ENCODE peak calls at places on chromosomes 6 and 20, in four cellular contexts. One of them, this sample, is unnamed.

GRCh38 chr6:45092135-45092534 is 236.0 kb upstream of the RUNX2 start:
- DNase-seq in esophagus squamous epithelium: no peak
- DNase-seq in kidney: no peak
- DNase-seq in AG04449: no peak
- DNase-seq in this sample: no peak

GRCh38 chr6:12898603-12899002 is 182.0 kb downstream of the PHACTR1 start:
- DNase-seq in AG04449: no peak
- DNase-seq in esophagus squamous epithelium: no peak
- DNase-seq in kidney: no peak
- DNase-seq in this sample: no peak

GRCh38 chr20:47256665-47257236 is 99.7 kb downstream of the ZMYND8 start:
- DNase-seq in AG04449: no peak
- DNase-seq in esophagus squamous epithelium: no peak
- DNase-seq in kidney: no peak
- DNase-seq in this sample: no peak

GRCh38 chr20:1569417-1569861 is 11.9 kb upstream of the SIRPD start:
- DNase-seq in AG04449: no peak
- DNase-seq in esophagus squamous epithelium: no peak
- DNase-seq in kidney: no peak
- DNase-seq in this sample: no peak

GRCh38 chr6:43825187-43826115 is 55.4 kb downstream of the VEGFA start:
- DNase-seq in kidney: no peak
- DNase-seq in esophagus squamous epithelium: no peak
- DNase-seq in AG04449: no peak
- DNase-seq in this sample: no peak

GRCh38 chr20:1533059-1533458 is 24.4 kb downstream of the SIRPD start:
- DNase-seq in esophagus squamous epithelium: no peak
- DNase-seq in AG04449: no peak
- DNase-seq in kidney: no peak
- DNase-seq in this sample: no peak

GRCh38 chr6:27608916-27609883 is 136.3 kb upstream of the ZNF184 start:
- DNase-seq in esophagus squamous epithelium: no peak
- DNase-seq in AG04449: no peak
- DNase-seq in kidney: no peak
- DNase-seq in this sample: no peak

GRCh38 chr20:51488331-51488730 is 54.2 kb downstream of the NFATC2 start:
- DNase-seq in esophagus squamous epithelium: no peak
- DNase-seq in AG04449: no peak
- DNase-seq in kidney: no peak
- DNase-seq in this sample: no peak

GRCh38 chr6:150273457-150274309 is 95.1 kb upstream of the IYD start:
- DNase-seq in AG04449: no peak
- DNase-seq in kidney: no peak
- DNase-seq in esophagus squamous epithelium: no peak
- DNase-seq in this sample: no peak

GRCh38 chr6:17202526-17202925 is 78.6 kb upstream of the RBM24 start:
- DNase-seq in esophagus squamous epithelium: no peak
- DNase-seq in AG04449: no peak
- DNase-seq in kidney: no peak
- DNase-seq in this sample: no peak

GRCh38 chr20:45157977-45158376 is 16.7 kb upstream of the PI3 start:
- DNase-seq in esophagus squamous epithelium: no peak
- DNase-seq in kidney: no peak
- DNase-seq in AG04449: peak
- DNase-seq in this sample: no peak

GRCh38 chr20:38141889-38142494 is 23.1 kb downstream of the TGM2 start:
- DNase-seq in esophagus squamous epithelium: no peak
- DNase-seq in AG04449: no peak
- DNase-seq in kidney: peak
- DNase-seq in this sample: no peak

GRCh38 chr6:2378891-2379652 is 133.7 kb upstream of the GMDS start:
- DNase-seq in AG04449: no peak
- DNase-seq in kidney: no peak
- DNase-seq in esophagus squamous epithelium: no peak
- DNase-seq in this sample: no peak

GRCh38 chr6:77466055-77467028 is 3.1 kb upstream of the HTR1B start:
- DNase-seq in kidney: peak
- DNase-seq in esophagus squamous epithelium: no peak
- DNase-seq in AG04449: no peak
- DNase-seq in this sample: no peak

GRCh38 chr6:41097467-41098090 is 24.8 kb downstream of the NFYA start:
- DNase-seq in AG04449: peak
- DNase-seq in kidney: no peak
- DNase-seq in esophagus squamous epithelium: no peak
- DNase-seq in this sample: no peak

GRCh38 chr6:144744720-144745119 is 459.6 kb downstream of the UTRN start:
- DNase-seq in esophagus squamous epithelium: no peak
- DNase-seq in kidney: no peak
- DNase-seq in AG04449: no peak
- DNase-seq in this sample: no peak

GRCh38 chr6:82506526-82506925 is 142.9 kb downstream of the TPBG start:
- DNase-seq in esophagus squamous epithelium: no peak
- DNase-seq in AG04449: no peak
- DNase-seq in kidney: no peak
- DNase-seq in this sample: no peak

GRCh38 chr20:32563311-32564272 is 21.5 kb downstream of the NOL4L start:
- DNase-seq in kidney: peak
- DNase-seq in esophagus squamous epithelium: no peak
- DNase-seq in AG04449: no peak
- DNase-seq in this sample: no peak

GRCh38 chr20:59331721-59332329 is 31.4 kb downstream of the EDN3 start:
- DNase-seq in kidney: no peak
- DNase-seq in esophagus squamous epithelium: no peak
- DNase-seq in AG04449: no peak
- DNase-seq in this sample: no peak

GRCh38 chr6:169207482-169207881 is 46.2 kb downstream of the THBS2 start:
- DNase-seq in AG04449: no peak
- DNase-seq in kidney: no peak
- DNase-seq in esophagus squamous epithelium: no peak
- DNase-seq in this sample: no peak

GRCh38 chr6:107815846-107816245 is 8.3 kb downstream of the SCML4 start:
- DNase-seq in esophagus squamous epithelium: no peak
- DNase-seq in kidney: no peak
- DNase-seq in AG04449: no peak
- DNase-seq in this sample: no peak

GRCh38 chr20:598133-598881 is 11.8 kb downstream of the TCF15 start:
- DNase-seq in kidney: no peak
- DNase-seq in AG04449: no peak
- DNase-seq in esophagus squamous epithelium: no peak
- DNase-seq in this sample: no peak

GRCh38 chr6:75268121-75268987 is 16.2 kb downstream of the TMEM30A start:
- DNase-seq in AG04449: no peak
- DNase-seq in esophagus squamous epithelium: no peak
- DNase-seq in kidney: no peak
- DNase-seq in this sample: no peak

GRCh38 chr6:152316024-152316423 is 321.1 kb downstream of the SYNE1 start:
- DNase-seq in esophagus squamous epithelium: no peak
- DNase-seq in kidney: no peak
- DNase-seq in AG04449: peak
- DNase-seq in this sample: no peak

GRCh38 chr6:62528894-62529526 is 243.0 kb upstream of the KHDRBS2 start:
- DNase-seq in kidney: no peak
- DNase-seq in esophagus squamous epithelium: no peak
- DNase-seq in AG04449: no peak
- DNase-seq in this sample: no peak

GRCh38 chr20:37763105-37763504 is 69.3 kb downstream of the CTNNBL1 start:
- DNase-seq in kidney: no peak
- DNase-seq in esophagus squamous epithelium: no peak
- DNase-seq in AG04449: no peak
- DNase-seq in this sample: no peak

GRCh38 chr20:7358670-7359069 is 581.6 kb downstream of the HAO1 start:
- DNase-seq in kidney: no peak
- DNase-seq in AG04449: no peak
- DNase-seq in esophagus squamous epithelium: no peak
- DNase-seq in this sample: no peak

GRCh38 chr6:21726676-21727075 is 133.1 kb downstream of the SOX4 start:
- DNase-seq in esophagus squamous epithelium: no peak
- DNase-seq in AG04449: no peak
- DNase-seq in kidney: no peak
- DNase-seq in this sample: no peak

GRCh38 chr6:147990159-147990558 is 352.5 kb upstream of the SASH1 start:
- DNase-seq in kidney: no peak
- DNase-seq in AG04449: no peak
- DNase-seq in esophagus squamous epithelium: no peak
- DNase-seq in this sample: no peak

GRCh38 chr6:43926644-43927524 is 156.9 kb downstream of the VEGFA start:
- DNase-seq in kidney: peak
- DNase-seq in AG04449: peak
- DNase-seq in esophagus squamous epithelium: no peak
- DNase-seq in this sample: no peak

GRCh38 chr6:128098000-128098581 is 197.2 kb upstream of the THEMIS start:
- DNase-seq in AG04449: no peak
- DNase-seq in esophagus squamous epithelium: no peak
- DNase-seq in kidney: no peak
- DNase-seq in this sample: no peak

GRCh38 chr6:168440520-168441433 is at the start of gene SMOC2:
- DNase-seq in AG04449: no peak
- DNase-seq in kidney: peak
- DNase-seq in esophagus squamous epithelium: no peak
- DNase-seq in this sample: no peak

GRCh38 chr6:142167071-142167470 is 20.0 kb downstream of the VTA1 start:
- DNase-seq in AG04449: no peak
- DNase-seq in kidney: no peak
- DNase-seq in esophagus squamous epithelium: no peak
- DNase-seq in this sample: no peak

GRCh38 chr6:3371222-3371949 is 85.5 kb downstream of the SLC22A23 start:
- DNase-seq in kidney: no peak
- DNase-seq in esophagus squamous epithelium: no peak
- DNase-seq in AG04449: no peak
- DNase-seq in this sample: no peak

GRCh38 chr6:24540197-24540596 is 45.4 kb downstream of the ALDH5A1 start:
- DNase-seq in kidney: no peak
- DNase-seq in esophagus squamous epithelium: no peak
- DNase-seq in AG04449: no peak
- DNase-seq in this sample: no peak

GRCh38 chr6:141829566-141829965 is 303.2 kb upstream of the GJE1 start:
- DNase-seq in kidney: no peak
- DNase-seq in AG04449: no peak
- DNase-seq in esophagus squamous epithelium: no peak
- DNase-seq in this sample: no peak

GRCh38 chr6:38020593-38020992 is 201.1 kb downstream of the ZFAND3 start:
- DNase-seq in AG04449: no peak
- DNase-seq in esophagus squamous epithelium: no peak
- DNase-seq in kidney: no peak
- DNase-seq in this sample: no peak

GRCh38 chr6:118744261-118744941 is 93.0 kb upstream of the CEP85L start:
- DNase-seq in AG04449: peak
- DNase-seq in esophagus squamous epithelium: no peak
- DNase-seq in kidney: no peak
- DNase-seq in this sample: no peak

DNA sequence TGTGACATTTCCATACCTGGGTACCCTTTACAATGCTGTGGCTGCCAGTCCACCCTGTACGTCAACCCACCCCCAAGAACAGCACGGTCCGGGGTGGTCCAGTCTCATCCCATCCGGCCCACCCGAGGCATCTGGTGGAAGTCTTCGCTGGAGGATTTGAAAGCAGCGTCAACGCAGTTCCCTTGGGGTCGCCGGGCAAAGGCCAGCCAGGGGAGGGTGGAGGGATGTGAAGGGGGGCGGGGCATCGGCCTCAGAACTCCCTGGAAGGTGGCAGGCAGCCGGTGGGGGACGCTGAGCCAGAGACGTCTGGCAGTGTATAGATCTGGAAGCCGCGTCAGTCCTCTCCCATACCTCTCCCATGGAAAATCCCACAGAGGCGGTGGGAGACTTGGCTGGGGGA is 1944.0 kb upstream of the DEFB115 start:
- DNase-seq in AG04449: no peak
- DNase-seq in esophagus squamous epithelium: no peak
- DNase-seq in kidney: no peak
- DNase-seq in this sample: no peak
- TF ChIP-seq CTCF in AG04449: no peak
- TF ChIP-seq CTCF in esophagus squamous epithelium: no peak
- TF ChIP-seq CTCF in kidney: no peak
- TF ChIP-seq CTCF in this sample: no peak

GRCh38 chr6:159168536-159169192 is 536 bp upstream of the FNDC1 start:
- DNase-seq in esophagus squamous epithelium: no peak
- DNase-seq in AG04449: no peak
- DNase-seq in kidney: peak
- DNase-seq in this sample: no peak
- TF ChIP-seq CTCF in esophagus squamous epithelium: no peak
- TF ChIP-seq CTCF in AG04449: peak
- TF ChIP-seq CTCF in kidney: no peak
- TF ChIP-seq CTCF in this sample: no peak

DNA sequence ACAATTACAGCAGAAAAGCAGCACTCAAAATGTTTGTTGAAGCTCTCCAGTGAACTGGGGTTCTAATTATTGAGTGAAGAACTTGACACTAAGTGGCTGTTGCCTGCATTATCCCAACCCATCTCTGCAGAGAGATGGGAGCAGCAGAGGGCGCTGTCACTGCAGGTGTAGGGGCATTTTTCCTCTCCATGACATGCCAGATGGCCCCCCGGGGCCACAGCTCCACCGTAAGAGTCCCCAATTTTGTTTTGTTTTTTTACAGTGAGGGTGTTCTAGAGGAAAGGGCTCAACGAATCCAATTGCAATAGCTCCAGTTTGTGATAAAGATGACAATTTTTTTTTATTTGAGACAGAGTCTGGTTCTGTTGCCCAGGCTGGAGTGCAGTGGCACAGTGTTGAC is 1.9 kb upstream of the FUCA2 start:
- DNase-seq in esophagus squamous epithelium: no peak
- DNase-seq in kidney: peak
- DNase-seq in AG04449: no peak
- DNase-seq in this sample: no peak
- TF ChIP-seq CTCF in esophagus squamous epithelium: peak
- TF ChIP-seq CTCF in kidney: no peak
- TF ChIP-seq CTCF in AG04449: peak
- TF ChIP-seq CTCF in this sample: no peak

DNA sequence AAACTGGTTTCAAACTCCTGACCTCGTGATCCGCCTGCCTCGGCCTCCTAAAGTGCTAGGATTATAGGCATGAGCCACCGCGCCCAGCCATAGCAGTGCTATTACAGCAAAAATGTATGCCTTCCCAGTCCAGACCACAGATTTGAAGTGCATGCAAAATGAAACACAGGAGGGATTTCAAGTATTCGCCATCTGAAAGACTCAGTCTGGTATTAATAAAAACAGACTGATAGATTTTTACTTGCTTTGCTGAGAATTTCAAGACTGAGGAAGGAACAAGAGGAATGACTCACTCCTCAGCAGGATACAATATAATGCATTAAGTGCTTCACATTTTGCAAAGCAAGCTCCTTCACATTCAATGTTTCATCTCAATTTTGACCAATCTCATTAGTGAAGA is 134.9 kb downstream of the TMEM200A start:
- DNase-seq in AG04449: peak
- DNase-seq in esophagus squamous epithelium: no peak
- DNase-seq in kidney: no peak
- DNase-seq in this sample: no peak
- TF ChIP-seq CTCF in AG04449: no peak
- TF ChIP-seq CTCF in esophagus squamous epithelium: no peak
- TF ChIP-seq CTCF in kidney: no peak
- TF ChIP-seq CTCF in this sample: no peak

This sample was measured in omental fat pad.